ENCODE peak calls at places on chromosome 16, in five cellular contexts. S is SHP77, D is NCI-H1694, G is GDM1, W is NCI-H774. Q is an unnamed sample.

GRCh38 chr16:67163164-67163902 is 1.2 kb upstream of the HSF4 start:
- DNase-seq in S (no peak), G (no peak), D (peak), W (peak), Q (no peak)

GRCh38 chr16:72195609-72196008 is 23.7 kb upstream of the PMFBP1 start:
- DNase-seq in D (peak), W (no peak), G (no peak), S (no peak), Q (no peak)

GRCh38 chr16:3949946-3950342 is 69.4 kb upstream of the CREBBP start:
- DNase-seq in S (no peak), G (no peak), W (no peak), D (no peak), Q (no peak)

GRCh38 chr16:83954577-83955016 is 1.6 kb downstream of the OSGIN1 start:
- DNase-seq in D (no peak), S (no peak), W (no peak), G (no peak), Q (no peak)

GRCh38 chr16:55464375-55464774 is 14.6 kb upstream of the MMP2 start:
- DNase-seq in W (no peak), G (no peak), S (no peak), D (no peak), Q (no peak)

GRCh38 chr16:51553910-51554309 is 402.8 kb upstream of the SALL1 start:
- DNase-seq in S (no peak), G (no peak), W (no peak), D (no peak), Q (no peak)

GRCh38 chr16:3590736-3591435 is 13.7 kb upstream of the NLRC3 start:
- DNase-seq in D (no peak), S (no peak), G (no peak), W (no peak), Q (no peak)

GRCh38 chr16:88939814-88940195 is 37.2 kb downstream of the CBFA2T3 start:
- DNase-seq in G (no peak), S (no peak), W (no peak), D (no peak), Q (no peak)

GRCh38 chr16:54409982-54410381 is 123.4 kb upstream of the IRX3 start:
- DNase-seq in G (no peak), D (no peak), S (no peak), W (no peak), Q (no peak)